ENCODE peak calls at places on chromosomes 5 and 9, in four cellular contexts. B, A, Z and W are unnamed samples.

GRCh38 chr9:91089405-91090131 is 272.1 kb downstream of the AUH start:
- DNase-seq in A (no peak), Z (peak), B (no peak), W (no peak)

GRCh38 chr5:153676821-153677220 is 186.4 kb downstream of the GRIA1 start:
- DNase-seq in B (no peak), A (no peak), Z (no peak), W (no peak)

GRCh38 chr9:111970827-111971226 is 74.2 kb downstream of the UGCG start:
- DNase-seq in Z (no peak), A (no peak), B (no peak), W (no peak)

GRCh38 chr5:54867310-54867944 is 118.0 kb downstream of the ESM1 start:
- DNase-seq in A (no peak), Z (no peak), B (no peak), W (no peak)

GRCh38 chr5:96823900-96824351 is 16.2 kb upstream of the ERAP1 start:
- DNase-seq in Z (no peak), A (no peak), B (no peak), W (no peak)

GRCh38 chr9:131677051-131677444 is 62.8 kb downstream of the RAPGEF1 start:
- DNase-seq in A (no peak), Z (no peak), B (no peak), W (no peak)

GRCh38 chr5:129996896-129997295 is 92.6 kb downstream of the CHSY3 start:
- DNase-seq in Z (no peak), B (no peak), A (no peak), W (no peak)

GRCh38 chr9:98430535-98430934 is 175.1 kb upstream of the TBC1D2 start:
- DNase-seq in Z (peak), B (no peak), A (no peak), W (no peak)

GRCh38 chr5:159891371-159891770 is 24.9 kb upstream of the ADRA1B start:
- DNase-seq in B (no peak), A (no peak), Z (no peak), W (no peak)

GRCh38 chr9:113398796-113399195 is 2.3 kb downstream of the ALAD start:
- DNase-seq in A (no peak), B (no peak), Z (no peak), W (no peak)

GRCh38 chr5:62732677-62733121 is 154.1 kb downstream of the LRRC70 start:
- DNase-seq in B (no peak), Z (no peak), A (no peak), W (no peak)

GRCh38 chr5:10701567-10702039 is 59.4 kb downstream of the DAP start:
- DNase-seq in B (no peak), A (no peak), Z (no peak), W (no peak)

GRCh38 chr5:172774561-172775271 is 3.7 kb upstream of the DUSP1 start:
- DNase-seq in A (no peak), B (no peak), Z (no peak), W (no peak)

GRCh38 chr5:158739941-158740340 is 359.8 kb downstream of the EBF1 start:
- DNase-seq in A (no peak), Z (no peak), B (no peak), W (no peak)

GRCh38 chr9:32625320-32625719 is 10.1 kb downstream of the TAF1L start:
- DNase-seq in B (no peak), Z (no peak), A (no peak), W (no peak)

GRCh38 chr5:155017610-155018009 is 4.1 kb downstream of the KIF4B start:
- DNase-seq in B (no peak), Z (no peak), A (no peak), W (no peak)

GRCh38 chr5:58258984-58259684 is 200.8 kb downstream of the PLK2 start:
- DNase-seq in Z (no peak), B (no peak), A (no peak), W (no peak)

GRCh38 chr9:89928106-89928505 is 323.3 kb downstream of the GADD45G start:
- DNase-seq in B (no peak), A (no peak), Z (no peak), W (no peak)